ENCODE peak calls at places on chromosomes 1 and 21, in four cellular contexts. M, L, X and S are unnamed samples.

GRCh38 chr1:17239420-17239819 is 9.5 kb upstream of the PADI3 start:
- DNase-seq in M (peak; percentile 82), L (peak; percentile 84), X (peak; percentile 87), S (peak; percentile 75)

GRCh38 chr21:32256873-32257620 is 21.8 kb downstream of the MIS18A start:
- DNase-seq in L (no peak), X (peak; percentile 85), M (no peak), S (no peak)

GRCh38 chr1:150162862-150163706 is 13.4 kb downstream of the PLEKHO1 start:
- DNase-seq in M (peak; percentile 82), X (peak; percentile 71), L (peak; percentile 79), S (peak; percentile 94)

GRCh38 chr1:42419449-42419848 is 36.4 kb downstream of the ZMYND12 start:
- DNase-seq in M (no peak), X (no peak), L (no peak), S (no peak)

GRCh38 chr21:14995695-14996490 is 68.9 kb downstream of the NRIP1 start:
- DNase-seq in L (no peak), X (no peak), M (no peak), S (no peak)

GRCh38 chr1:37474697-37475379 is 458 bp downstream of the ZC3H12A start:
- DNase-seq in L (no peak), M (no peak), X (no peak), S (peak; percentile 52)

GRCh38 chr1:212915245-212916091 is 34.9 kb upstream of the VASH2 start:
- DNase-seq in X (peak; percentile 80), M (peak; percentile 36), L (peak; percentile 56), S (peak; percentile 70)

GRCh38 chr1:99069146-99069545 is 64.5 kb upstream of the PLPPR5 start:
- DNase-seq in M (no peak), L (no peak), X (no peak), S (no peak)

GRCh38 chr21:27060190-27060589 is 93.3 kb upstream of the ADAMTS5 start:
- DNase-seq in X (no peak), L (no peak), M (no peak), S (no peak)

GRCh38 chr1:231986631-231987291 is 360.2 kb downstream of the DISC1 start:
- DNase-seq in M (no peak), L (no peak), X (peak; percentile 63), S (no peak)

GRCh38 chr1:60842294-60842693 is 240.1 kb upstream of the NFIA start:
- DNase-seq in L (no peak), X (no peak), M (no peak), S (no peak)

GRCh38 chr1:229030642-229031390 is 240.1 kb upstream of the RAB4A start:
- DNase-seq in M (no peak), X (no peak), L (no peak), S (no peak)

GRCh38 chr21:19850157-19850556 is 1148.1 kb upstream of the NCAM2 start:
- DNase-seq in X (no peak), M (no peak), L (no peak), S (no peak)

GRCh38 chr1:194273660-194274059 is 1087.2 kb upstream of the B3GALT2 start:
- DNase-seq in X (no peak), M (no peak), L (no peak), S (no peak)

GRCh38 chr21:16388911-16389515 is 659.2 kb downstream of the USP25 start:
- DNase-seq in L (no peak), X (no peak), M (no peak), S (no peak)

GRCh38 chr1:201511925-201512539 is 5.1 kb upstream of the CSRP1 start:
- DNase-seq in M (peak; percentile 69), L (no peak), X (peak; percentile 44), S (no peak)

GRCh38 chr21:37565530-37566223 is 199.1 kb downstream of the DYRK1A start:
- DNase-seq in X (no peak), L (peak; percentile 23), M (no peak), S (peak; percentile 62)

GRCh38 chr1:99727575-99728190 is 38.8 kb downstream of the FRRS1 start:
- DNase-seq in M (no peak), L (no peak), X (no peak), S (no peak)

GRCh38 chr1:7752512-7753417 is 18.3 kb upstream of the VAMP3 start:
- DNase-seq in X (peak; percentile 62), L (peak; percentile 62), M (peak; percentile 51), S (peak; percentile 71)

GRCh38 chr1:61131716-61132115 is 49.4 kb downstream of the NFIA start:
- DNase-seq in X (peak; percentile 20), M (no peak), L (no peak), S (no peak)

GRCh38 chr1:110155878-110156522 is 5.7 kb downstream of the SLC6A17 start:
- DNase-seq in M (peak; percentile 84), L (peak; percentile 94), X (no peak), S (peak; percentile 67)

GRCh38 chr1:22772054-22772453 is 61.4 kb downstream of the EPHB2 start:
- DNase-seq in X (no peak), M (no peak), L (no peak), S (no peak)

GRCh38 chr1:231272173-231272572 is 31.2 kb downstream of the GNPAT start:
- DNase-seq in X (no peak), L (no peak), M (no peak), S (no peak)

GRCh38 chr1:184002071-184002470 is 35.5 kb downstream of the COLGALT2 start:
- DNase-seq in X (no peak), M (no peak), L (no peak), S (peak; percentile 56)

GRCh38 chr1:15088146-15089025 is 65.2 kb upstream of the TMEM51 start:
- DNase-seq in M (no peak), L (no peak), X (no peak), S (no peak)

GRCh38 chr1:42013881-42014470 is 95.3 kb upstream of the HIVEP3 start:
- DNase-seq in L (no peak), X (no peak), M (no peak), S (no peak)

GRCh38 chr21:34614693-34615486 is at the start of gene RCAN1:
- DNase-seq in L (peak; percentile 79), X (peak; percentile 90), M (peak; percentile 87), S (peak; percentile 97)

GRCh38 chr21:26732442-26733221 is 112.6 kb downstream of the ADAMTS1 start:
- DNase-seq in L (peak; percentile 80), M (peak; percentile 66), X (peak; percentile 14), S (no peak)

GRCh38 chr1:24987424-24987823 is 57.3 kb upstream of the RUNX3 start:
- DNase-seq in L (no peak), M (no peak), X (no peak), S (no peak)

GRCh38 chr1:225881081-225882007 is 836 bp downstream of the TMEM63A start:
- DNase-seq in X (peak; percentile 41), L (no peak), M (peak; percentile 34), S (peak; percentile 88)

GRCh38 chr1:93613895-93614294 is 67.7 kb downstream of the BCAR3 start:
- DNase-seq in X (no peak), L (no peak), M (no peak), S (no peak)

GRCh38 chr1:9316080-9316444 is 23.4 kb downstream of the SPSB1 start:
- DNase-seq in M (no peak), L (no peak), X (no peak), S (no peak)

DNA sequence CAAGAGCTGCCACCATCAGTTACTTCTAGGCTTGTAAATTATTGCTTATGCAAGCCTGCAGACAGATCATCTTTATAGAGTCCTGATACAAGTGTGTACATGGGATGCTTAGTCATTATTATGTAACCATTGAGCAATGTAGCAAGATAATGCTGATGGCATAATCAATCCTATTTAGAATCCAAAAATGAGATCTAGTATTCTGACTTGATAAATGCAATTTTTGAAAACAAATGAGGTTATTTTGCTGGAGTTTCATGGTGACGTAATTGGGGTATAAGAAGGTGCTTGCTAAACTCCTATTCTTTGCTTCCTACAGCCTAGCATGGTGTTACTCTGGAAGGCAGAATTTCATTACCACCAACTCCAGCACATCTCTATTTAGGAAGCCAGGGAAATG is 801.7 kb upstream of the PRMT6 start:
- DNase-seq in L (no peak), X (no peak), M (no peak), S (no peak)
- TF ChIP-seq TEAD4 in L (no peak), X (no peak), M (no peak), S (no peak)

GRCh38 chr1:2283371-2283990 is 55.4 kb downstream of the SKI start:
- DNase-seq in X (no peak), L (no peak), M (no peak), S (no peak)

GRCh38 chr1:2283991-2284895 is 56.1 kb downstream of the SKI start:
- DNase-seq in M (no peak), X (no peak), L (no peak), S (no peak)

GRCh38 chr1:2284932-2285331 is 56.8 kb downstream of the SKI start:
- DNase-seq in L (no peak), M (no peak), X (no peak), S (no peak)

GRCh38 chr1:2279882-2280281 is 51.8 kb downstream of the SKI start:
- DNase-seq in L (no peak), X (no peak), M (no peak), S (no peak)

GRCh38 chr1:2282556-2283270 is 54.6 kb downstream of the SKI start:
- DNase-seq in X (no peak), L (no peak), M (no peak), S (no peak)
- TF ChIP-seq MAX in X (no peak), L (no peak), M (no peak), S (no peak)

GRCh38 chr1:40182956-40183710 is 21.9 kb downstream of the RLF start:
- DNase-seq in M (no peak), X (no peak), L (no peak), S (peak; percentile 23)
- TF ChIP-seq TEAD4 in M (no peak), X (no peak), L (no peak), S (no peak)

DNA sequence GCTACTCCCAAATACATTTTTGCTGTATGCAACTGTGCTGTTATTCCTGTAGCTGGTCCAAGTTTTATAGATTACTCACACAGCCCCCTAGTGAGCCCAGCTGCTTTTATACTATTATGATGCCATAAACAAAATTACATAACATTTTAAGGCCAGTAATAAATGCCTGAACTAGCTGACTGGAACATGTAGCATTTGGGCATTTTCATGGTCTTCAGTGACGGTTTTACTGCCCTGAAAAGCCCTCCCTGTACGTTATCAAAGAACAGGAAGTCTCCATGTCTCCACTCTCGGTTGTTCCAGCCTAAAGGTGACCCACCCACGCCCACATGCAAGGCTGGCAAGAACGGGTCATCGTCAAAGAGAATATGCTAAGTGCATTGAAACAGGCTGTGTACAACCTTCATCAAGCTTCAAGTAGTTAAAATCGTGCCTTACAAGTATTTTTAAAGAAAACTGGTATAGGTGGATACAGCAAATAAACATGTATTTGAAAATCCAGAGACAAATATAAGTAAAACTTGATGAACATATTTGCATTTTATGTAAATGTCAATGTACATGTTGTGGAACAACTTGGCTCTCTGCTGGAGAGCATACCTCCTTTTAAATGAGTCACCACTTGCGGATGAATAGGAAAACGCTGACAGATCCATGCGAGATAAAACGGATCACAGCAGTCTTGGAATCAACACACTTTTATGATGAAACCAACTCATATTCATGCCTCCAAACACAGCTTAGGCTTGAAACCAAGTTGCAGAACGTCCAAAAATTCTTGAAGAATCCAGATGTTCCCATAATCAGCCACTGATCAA is 520.5 kb downstream of the SMYD3 start:
- DNase-seq in M (no peak), X (no peak), L (no peak), S (peak; percentile 77)
- TF ChIP-seq MAX in M (no peak), X (peak; percentile 59), L (no peak), S (no peak)

GRCh38 chr1:2391034-2391384 is 345 bp downstream of the MORN1 start:
- DNase-seq in X (peak; percentile 76), M (peak; percentile 47), L (peak; percentile 71), S (peak; percentile 89)
- TF ChIP-seq TEAD4 in X (no peak), M (no peak), L (no peak), S (no peak)